ENCODE peak calls at places on chromosomes 2 and 18, in ten cellular contexts. G is HepG2, N is heart left ventricle, Z is psoas muscle, U is A673, R is cardiac fibroblast, M is activated B cell treated with CpG ODN at 0.5 μM for 24 hours, H is foreskin fibroblast, E is type B pancreatic cell, Q is mucosa of descending colon. Y is an unnamed sample.
A peak's percentile ranks its signal among the peaks of the same experiment; 100 is the strongest.

GRCh38 chr2:79985145-79985544 is 319.4 kb downstream of the LRRTM1 start:
- DNase-seq in G (no peak), N (no peak), Z (no peak), U (no peak), R (no peak), M (no peak), H (no peak), E (no peak), Q (no peak), Y (no peak)

GRCh38 chr18:27413495-27414401 is 228.6 kb upstream of the CHST9 start:
- DNase-seq in G (no peak), N (no peak), Z (no peak), U (peak; percentile 1), R (peak; percentile 64), M (no peak), H (no peak), E (no peak), Q (peak; percentile 6), Y (no peak)

GRCh38 chr2:61763605-61764034 is 90.2 kb downstream of the FAM161A start:
- DNase-seq in G (peak; percentile 45), N (peak; percentile 86), Z (peak; percentile 93), U (peak; percentile 81), R (peak; percentile 91), M (no peak), H (peak; percentile 80), E (peak; percentile 76), Q (peak; percentile 83), Y (no peak)

GRCh38 chr2:41922177-41922576 is 125.6 kb upstream of the PKDCC start:
- DNase-seq in G (no peak), N (no peak), Z (no peak), U (no peak), R (peak; percentile 68), M (no peak), H (no peak), E (no peak), Q (no peak), Y (no peak)

GRCh38 chr2:10161961-10162441 is 39.5 kb downstream of the RRM2 start:
- DNase-seq in G (no peak), N (peak; percentile 58), Z (no peak), U (peak; percentile 68), R (peak; percentile 33), M (no peak), H (no peak), E (no peak), Q (peak; percentile 18), Y (no peak)

GRCh38 chr18:59516356-59517155 is 157.5 kb upstream of the LMAN1 start:
- DNase-seq in G (peak; percentile 94), N (no peak), Z (no peak), U (no peak), R (peak; percentile 94), M (no peak), H (peak; percentile 76), E (no peak), Q (peak; percentile 6), Y (no peak)

GRCh38 chr2:168573128-168573903 is 117.2 kb downstream of the CERS6 start:
- DNase-seq in G (no peak), N (no peak), Z (no peak), U (peak; percentile 56), R (peak; percentile 54), M (no peak), H (peak; percentile 47), E (no peak), Q (no peak), Y (no peak)

GRCh38 chr2:171824086-171824485 is 70.0 kb downstream of the SLC25A12 start:
- DNase-seq in G (no peak), N (no peak), Z (no peak), U (peak; percentile 31), R (peak; percentile 74), M (no peak), H (peak; percentile 4), E (no peak), Q (no peak), Y (no peak)

GRCh38 chr2:208134928-208135586 is 5.4 kb upstream of the CRYGC start:
- DNase-seq in G (peak; percentile 33), N (no peak), Z (no peak), U (no peak), R (no peak), M (no peak), H (no peak), E (no peak), Q (no peak), Y (no peak)

GRCh38 chr2:3729055-3729448 is 25.7 kb downstream of the DCDC2C start:
- DNase-seq in G (no peak), N (no peak), Z (no peak), U (no peak), R (no peak), M (no peak), H (no peak), E (no peak), Q (no peak), Y (no peak)

GRCh38 chr18:59357928-59358327 is 1.1 kb downstream of the LMAN1 start:
- DNase-seq in G (peak; percentile 47), N (no peak), Z (no peak), U (no peak), R (peak; percentile 63), M (no peak), H (peak; percentile 73), E (no peak), Q (peak; percentile 8), Y (no peak)

GRCh38 chr2:224401641-224402342 is at the start of gene FAM124B:
- DNase-seq in G (no peak), N (peak; percentile 77), Z (peak; percentile 80), U (peak; percentile 26), R (peak; percentile 88), M (peak; percentile 21), H (peak; percentile 45), E (no peak), Q (peak; percentile 42), Y (peak; percentile 41)

GRCh38 chr2:146365041-146365440 is 1479.8 kb upstream of the ACVR2A start:
- DNase-seq in G (no peak), N (no peak), Z (no peak), U (no peak), R (no peak), M (no peak), H (no peak), E (no peak), Q (no peak), Y (no peak)

GRCh38 chr2:48844418-48845155 is 89.1 kb upstream of the LHCGR start:
- DNase-seq in G (no peak), N (no peak), Z (no peak), U (no peak), R (peak; percentile 29), M (no peak), H (no peak), E (no peak), Q (no peak), Y (no peak)

GRCh38 chr18:73852789-73853188 is 294.8 kb downstream of the FBXO15 start:
- DNase-seq in G (no peak), N (no peak), Z (no peak), U (no peak), R (no peak), M (no peak), H (no peak), E (no peak), Q (no peak), Y (no peak)

GRCh38 chr2:46435796-46436360 is 43.5 kb upstream of the TMEM247 start:
- DNase-seq in G (no peak), N (no peak), Z (no peak), U (no peak), R (peak; percentile 63), M (no peak), H (no peak), E (no peak), Q (no peak), Y (no peak)

GRCh38 chr2:181348091-181348837 is 108.9 kb upstream of the ITGA4 start:
- DNase-seq in G (no peak), N (no peak), Z (no peak), U (no peak), R (no peak), M (no peak), H (no peak), E (no peak), Q (no peak), Y (no peak)

GRCh38 chr2:216666461-216667233 is 28.7 kb downstream of the IGFBP5 start:
- DNase-seq in G (peak; percentile 64), N (peak; percentile 83), Z (peak; percentile 77), U (peak; percentile 82), R (peak; percentile 73), M (peak; percentile 58), H (peak; percentile 49), E (peak; percentile 82), Q (peak; percentile 83), Y (peak; percentile 66)

GRCh38 chr2:26626606-26627005 is 14.6 kb downstream of the CIB4 start:
- DNase-seq in G (no peak), N (peak; percentile 35), Z (no peak), U (no peak), R (no peak), M (no peak), H (no peak), E (no peak), Q (no peak), Y (no peak)
- TF ChIP-seq CTCF in G (no peak), N (no peak), Z (no peak), U (no peak), R (no peak), M (no peak), H (no peak), E (no peak), Q (no peak), Y (no peak)

DNA sequence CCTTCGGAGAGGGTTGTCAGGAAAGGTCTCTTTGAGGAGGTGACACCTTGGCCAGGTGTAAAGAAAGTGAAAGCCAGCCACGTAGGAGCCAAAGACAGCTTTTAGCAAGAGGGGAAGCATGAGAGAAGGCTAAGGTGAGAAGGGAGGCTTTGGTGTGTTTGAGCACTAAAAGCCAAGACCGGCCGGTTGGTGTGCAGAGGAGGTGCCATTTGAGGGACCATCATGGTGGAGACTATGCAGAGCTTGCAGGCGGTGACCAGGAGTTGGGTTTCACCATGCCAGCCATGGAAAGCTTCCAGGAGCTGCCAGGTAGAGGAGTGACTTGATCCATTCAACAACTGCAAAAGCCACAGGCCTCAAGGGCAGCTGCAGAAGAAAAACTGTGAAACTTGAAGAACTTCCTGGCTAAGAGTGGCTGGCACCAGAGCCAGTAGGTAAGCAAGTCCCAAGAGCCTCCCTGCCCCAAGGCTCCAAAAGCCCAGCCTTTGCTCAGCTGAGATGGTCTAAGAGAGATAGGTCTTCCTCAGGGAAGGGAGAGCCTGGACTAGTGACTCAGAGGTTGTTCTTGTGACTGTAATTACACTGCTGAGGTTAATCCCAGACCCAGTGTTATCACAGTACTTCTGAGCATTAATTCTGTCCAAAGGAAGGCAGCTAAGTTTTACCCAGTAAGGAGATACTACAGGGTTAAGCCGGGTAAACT is 319.0 kb downstream of the BCL11A start:
- DNase-seq in G (no peak), N (no peak), Z (no peak), U (no peak), R (no peak), M (no peak), H (no peak), E (no peak), Q (no peak), Y (no peak)
- TF ChIP-seq CTCF in G (no peak), N (no peak), Z (no peak), U (no peak), R (no peak), M (no peak), H (no peak), E (no peak), Q (no peak), Y (no peak)

GRCh38 chr18:23388357-23388756 is 64.7 kb upstream of the RIOK3 start:
- DNase-seq in G (peak; percentile 39), N (no peak), Z (no peak), U (no peak), R (no peak), M (no peak), H (no peak), E (no peak), Q (peak; percentile 28), Y (no peak)
- TF ChIP-seq CTCF in G (no peak), N (no peak), Z (no peak), U (no peak), R (no peak), M (no peak), H (no peak), E (no peak), Q (no peak), Y (no peak)

GRCh38 chr18:32358075-32358474 is 112.6 kb downstream of the GAREM1 start:
- DNase-seq in G (no peak), N (no peak), Z (no peak), U (no peak), R (no peak), M (no peak), H (no peak), E (no peak), Q (no peak), Y (no peak)
- TF ChIP-seq CTCF in G (peak; percentile 12), N (no peak), Z (no peak), U (no peak), R (no peak), M (no peak), H (no peak), E (no peak), Q (no peak), Y (no peak)